ENCODE peak calls at places on chromosomes 6 and 20, in four cellular contexts. One of them, this sample, is unnamed.

GRCh38 chr6:47254906-47255305 is 54.8 kb downstream of the TNFRSF21 start:
- DNase-seq in progenitor cell of endocrine pancreas: no peak
- DNase-seq in psoas muscle: no peak
- DNase-seq in fibroblast of pulmonary artery: no peak
- DNase-seq in this sample: no peak

GRCh38 chr6:6080975-6081374 is 74.2 kb upstream of the NRN1 start:
- DNase-seq in psoas muscle: no peak
- DNase-seq in fibroblast of pulmonary artery: no peak
- DNase-seq in progenitor cell of endocrine pancreas: no peak
- DNase-seq in this sample: no peak

GRCh38 chr6:43377710-43378229 is 8.3 kb upstream of the ZNF318 start:
- DNase-seq in fibroblast of pulmonary artery: no peak
- DNase-seq in psoas muscle: no peak
- DNase-seq in progenitor cell of endocrine pancreas: no peak
- DNase-seq in this sample: no peak

GRCh38 chr20:31560900-31561598 is 44.0 kb upstream of the ID1 start:
- DNase-seq in progenitor cell of endocrine pancreas: no peak
- DNase-seq in fibroblast of pulmonary artery: peak
- DNase-seq in psoas muscle: peak
- DNase-seq in this sample: peak

GRCh38 chr6:74749211-74750142 is 456.4 kb downstream of the COL12A1 start:
- DNase-seq in progenitor cell of endocrine pancreas: no peak
- DNase-seq in fibroblast of pulmonary artery: peak
- DNase-seq in psoas muscle: no peak
- DNase-seq in this sample: peak

GRCh38 chr20:4896971-4897497 is 104.3 kb downstream of the SLC23A2 start:
- DNase-seq in psoas muscle: no peak
- DNase-seq in progenitor cell of endocrine pancreas: no peak
- DNase-seq in fibroblast of pulmonary artery: no peak
- DNase-seq in this sample: no peak

GRCh38 chr6:24228681-24229255 is 102.8 kb downstream of the NRSN1 start:
- DNase-seq in psoas muscle: no peak
- DNase-seq in fibroblast of pulmonary artery: peak
- DNase-seq in progenitor cell of endocrine pancreas: no peak
- DNase-seq in this sample: peak

GRCh38 chr6:153096031-153096430 is 35.1 kb downstream of the RGS17 start:
- DNase-seq in progenitor cell of endocrine pancreas: no peak
- DNase-seq in psoas muscle: no peak
- DNase-seq in fibroblast of pulmonary artery: no peak
- DNase-seq in this sample: peak

GRCh38 chr6:44629636-44630035 is 242.1 kb downstream of the CDC5L start:
- DNase-seq in fibroblast of pulmonary artery: no peak
- DNase-seq in psoas muscle: no peak
- DNase-seq in progenitor cell of endocrine pancreas: no peak
- DNase-seq in this sample: no peak

DNA sequence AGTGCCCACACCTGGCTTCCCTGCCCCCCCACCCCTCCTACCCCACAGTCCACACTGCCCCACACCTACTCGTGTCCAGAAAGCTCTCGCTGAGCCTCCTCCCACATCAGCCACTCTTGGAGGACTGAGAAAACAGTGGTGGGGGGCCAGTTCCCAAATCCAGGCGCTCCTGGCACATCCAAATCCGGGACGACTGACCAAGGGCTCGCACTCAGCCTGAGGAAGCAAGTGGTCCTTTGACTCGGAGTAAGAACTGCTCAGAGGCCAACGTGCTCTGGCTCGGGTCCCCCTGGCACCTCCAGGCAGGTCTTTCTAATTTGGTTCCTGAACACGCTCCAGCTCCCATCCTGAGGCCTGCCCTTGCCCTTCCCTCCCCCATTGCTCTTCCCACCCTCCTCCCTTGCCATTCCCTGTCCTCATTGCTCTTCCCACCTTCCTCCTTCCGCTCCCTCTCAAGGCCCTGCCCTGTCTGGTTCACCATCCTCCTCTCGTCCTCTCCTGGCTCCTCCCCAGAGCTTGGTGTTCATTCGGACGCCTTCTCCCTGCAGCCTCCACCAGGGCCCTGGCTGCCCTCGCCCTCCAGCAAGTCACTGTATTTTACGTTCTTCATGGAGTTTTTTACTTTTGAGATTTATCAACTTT is 83.6 kb downstream of the THBS2 start:
- DNase-seq in fibroblast of pulmonary artery: no peak
- DNase-seq in progenitor cell of endocrine pancreas: no peak
- DNase-seq in psoas muscle: no peak
- DNase-seq in this sample: no peak
- TF ChIP-seq CTCF in fibroblast of pulmonary artery: no peak
- TF ChIP-seq CTCF in progenitor cell of endocrine pancreas: no peak
- TF ChIP-seq CTCF in psoas muscle: no peak
- TF ChIP-seq CTCF in this sample: no peak

DNA sequence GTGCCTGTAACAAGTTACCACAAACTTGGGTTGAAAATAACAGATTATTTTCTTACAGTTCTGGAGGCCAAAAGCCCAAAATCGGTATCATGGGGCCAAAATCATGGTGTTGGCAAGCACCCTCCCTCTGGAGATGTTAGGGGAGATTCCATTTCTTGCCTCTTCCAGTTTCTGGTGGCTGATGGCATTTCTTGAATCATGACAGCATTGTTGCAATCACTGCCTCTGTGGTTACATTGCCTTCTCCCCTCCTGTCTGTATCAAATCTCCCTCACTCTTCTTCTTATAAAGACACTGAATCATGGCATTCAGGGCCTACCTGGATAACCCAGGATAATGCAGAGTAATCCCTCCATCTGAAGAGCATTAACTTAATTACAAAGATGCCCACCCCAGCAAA is 17.9 kb upstream of the TENT5A start:
- DNase-seq in progenitor cell of endocrine pancreas: no peak
- DNase-seq in psoas muscle: no peak
- DNase-seq in fibroblast of pulmonary artery: no peak
- DNase-seq in this sample: no peak
- TF ChIP-seq CTCF in progenitor cell of endocrine pancreas: no peak
- TF ChIP-seq CTCF in psoas muscle: no peak
- TF ChIP-seq CTCF in fibroblast of pulmonary artery: no peak
- TF ChIP-seq CTCF in this sample: no peak

GRCh38 chr6:72564231-72564630 is 57.6 kb upstream of the KCNQ5 start:
- DNase-seq in progenitor cell of endocrine pancreas: no peak
- DNase-seq in psoas muscle: no peak
- DNase-seq in fibroblast of pulmonary artery: no peak
- DNase-seq in this sample: no peak

GRCh38 chr6:72559067-72559466 is 62.8 kb upstream of the KCNQ5 start:
- DNase-seq in progenitor cell of endocrine pancreas: no peak
- DNase-seq in fibroblast of pulmonary artery: no peak
- DNase-seq in psoas muscle: no peak
- DNase-seq in this sample: no peak

GRCh38 chr6:72561629-72562028 is 60.2 kb upstream of the KCNQ5 start:
- DNase-seq in progenitor cell of endocrine pancreas: no peak
- DNase-seq in psoas muscle: no peak
- DNase-seq in fibroblast of pulmonary artery: no peak
- DNase-seq in this sample: no peak

GRCh38 chr6:72560721-72561593 is 60.9 kb upstream of the KCNQ5 start:
- DNase-seq in progenitor cell of endocrine pancreas: no peak
- DNase-seq in psoas muscle: no peak
- DNase-seq in fibroblast of pulmonary artery: peak
- DNase-seq in this sample: no peak
- TF ChIP-seq CTCF in progenitor cell of endocrine pancreas: peak
- TF ChIP-seq CTCF in psoas muscle: no peak
- TF ChIP-seq CTCF in fibroblast of pulmonary artery: peak
- TF ChIP-seq CTCF in this sample: no peak

GRCh38 chr6:131792091-131792496 is 15.7 kb upstream of the ENPP1 start:
- DNase-seq in progenitor cell of endocrine pancreas: no peak
- DNase-seq in psoas muscle: no peak
- DNase-seq in fibroblast of pulmonary artery: no peak
- DNase-seq in this sample: peak

GRCh38 chr6:131787079-131787478 is 20.7 kb upstream of the ENPP1 start:
- DNase-seq in psoas muscle: no peak
- DNase-seq in progenitor cell of endocrine pancreas: no peak
- DNase-seq in fibroblast of pulmonary artery: no peak
- DNase-seq in this sample: no peak

GRCh38 chr6:131789219-131789618 is 18.6 kb upstream of the ENPP1 start:
- DNase-seq in psoas muscle: no peak
- DNase-seq in progenitor cell of endocrine pancreas: no peak
- DNase-seq in fibroblast of pulmonary artery: no peak
- DNase-seq in this sample: no peak

GRCh38 chr6:131784561-131784960 is 23.3 kb upstream of the ENPP1 start:
- DNase-seq in psoas muscle: no peak
- DNase-seq in progenitor cell of endocrine pancreas: no peak
- DNase-seq in fibroblast of pulmonary artery: no peak
- DNase-seq in this sample: no peak

GRCh38 chr6:131787955-131788712 is 19.7 kb upstream of the ENPP1 start:
- DNase-seq in fibroblast of pulmonary artery: no peak
- DNase-seq in psoas muscle: peak
- DNase-seq in progenitor cell of endocrine pancreas: no peak
- DNase-seq in this sample: peak
- TF ChIP-seq CTCF in fibroblast of pulmonary artery: no peak
- TF ChIP-seq CTCF in psoas muscle: no peak
- TF ChIP-seq CTCF in progenitor cell of endocrine pancreas: no peak
- TF ChIP-seq CTCF in this sample: peak

GRCh38 chr20:47984437-47984836 is 199.2 kb upstream of the SULF2 start:
- DNase-seq in fibroblast of pulmonary artery: no peak
- DNase-seq in progenitor cell of endocrine pancreas: no peak
- DNase-seq in psoas muscle: no peak
- DNase-seq in this sample: no peak
- TF ChIP-seq CTCF in fibroblast of pulmonary artery: no peak
- TF ChIP-seq CTCF in progenitor cell of endocrine pancreas: no peak
- TF ChIP-seq CTCF in psoas muscle: no peak
- TF ChIP-seq CTCF in this sample: no peak

DNA sequence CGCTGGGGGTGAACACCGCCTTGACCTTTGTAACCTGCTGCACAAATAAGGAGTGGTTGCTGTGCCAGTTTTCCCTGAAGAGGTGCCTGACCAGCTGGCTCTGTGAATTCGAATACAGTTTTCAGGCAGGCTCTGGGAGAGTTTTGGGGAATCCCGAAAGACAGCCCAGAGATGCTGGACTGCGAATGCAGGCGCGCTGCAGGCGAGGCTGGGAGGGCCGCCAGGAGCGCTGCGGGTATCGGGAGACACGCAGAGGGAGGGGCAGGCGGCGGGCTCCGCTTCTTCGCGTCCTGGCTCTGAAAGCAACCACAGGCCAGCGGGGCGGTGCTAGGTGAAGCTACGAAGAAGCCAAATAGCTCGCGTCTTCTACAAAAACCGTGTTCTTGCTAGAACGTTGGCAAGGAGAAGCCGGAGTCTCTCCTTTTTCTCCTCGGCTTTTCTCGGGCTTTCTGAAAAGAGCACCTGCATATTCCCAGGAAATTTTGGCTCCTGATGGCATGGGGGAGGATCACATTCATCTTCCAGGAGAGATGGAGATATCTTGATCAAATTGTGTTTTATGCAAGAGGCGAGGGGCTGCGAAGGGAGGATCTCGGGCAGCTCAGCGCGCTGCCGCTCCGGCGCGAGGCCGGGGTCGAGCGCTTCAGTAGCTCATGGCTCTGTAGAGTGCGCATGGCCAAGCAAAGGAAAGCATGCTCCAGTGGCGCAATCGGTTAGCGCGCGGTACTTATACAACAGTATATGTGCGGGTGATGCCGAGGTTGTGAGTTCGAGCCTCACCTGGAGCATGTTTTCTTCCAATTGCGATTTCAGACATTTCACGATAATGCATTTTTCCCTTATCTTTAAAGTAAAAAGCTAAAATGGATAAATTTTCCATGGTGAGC is 158.1 kb upstream of the ZNF184 start:
- DNase-seq in fibroblast of pulmonary artery: peak
- DNase-seq in psoas muscle: no peak
- DNase-seq in progenitor cell of endocrine pancreas: peak
- DNase-seq in this sample: peak
- TF ChIP-seq CTCF in fibroblast of pulmonary artery: no peak
- TF ChIP-seq CTCF in psoas muscle: no peak
- TF ChIP-seq CTCF in progenitor cell of endocrine pancreas: peak
- TF ChIP-seq CTCF in this sample: no peak

GRCh38 chr20:61434361-61434781 is 182.3 kb downstream of the CDH4 start:
- DNase-seq in fibroblast of pulmonary artery: no peak
- DNase-seq in progenitor cell of endocrine pancreas: no peak
- DNase-seq in psoas muscle: no peak
- DNase-seq in this sample: no peak
- TF ChIP-seq CTCF in fibroblast of pulmonary artery: no peak
- TF ChIP-seq CTCF in progenitor cell of endocrine pancreas: no peak
- TF ChIP-seq CTCF in psoas muscle: no peak
- TF ChIP-seq CTCF in this sample: no peak

GRCh38 chr20:54207053-54207742 is 689 bp upstream of the PFDN4 start:
- DNase-seq in progenitor cell of endocrine pancreas: no peak
- DNase-seq in fibroblast of pulmonary artery: no peak
- DNase-seq in psoas muscle: no peak
- DNase-seq in this sample: no peak

GRCh38 chr20:54208492-54209044 is 681 bp downstream of the PFDN4 start:
- DNase-seq in progenitor cell of endocrine pancreas: no peak
- DNase-seq in psoas muscle: no peak
- DNase-seq in fibroblast of pulmonary artery: peak
- DNase-seq in this sample: peak

GRCh38 chr20:54207743-54208491 is at the start of gene PFDN4:
- DNase-seq in fibroblast of pulmonary artery: peak
- DNase-seq in psoas muscle: peak
- DNase-seq in progenitor cell of endocrine pancreas: peak
- DNase-seq in this sample: peak

GRCh38 chr20:54212226-54212625 is 4.3 kb downstream of the PFDN4 start:
- DNase-seq in psoas muscle: no peak
- DNase-seq in progenitor cell of endocrine pancreas: no peak
- DNase-seq in fibroblast of pulmonary artery: peak
- DNase-seq in this sample: peak

DNA sequence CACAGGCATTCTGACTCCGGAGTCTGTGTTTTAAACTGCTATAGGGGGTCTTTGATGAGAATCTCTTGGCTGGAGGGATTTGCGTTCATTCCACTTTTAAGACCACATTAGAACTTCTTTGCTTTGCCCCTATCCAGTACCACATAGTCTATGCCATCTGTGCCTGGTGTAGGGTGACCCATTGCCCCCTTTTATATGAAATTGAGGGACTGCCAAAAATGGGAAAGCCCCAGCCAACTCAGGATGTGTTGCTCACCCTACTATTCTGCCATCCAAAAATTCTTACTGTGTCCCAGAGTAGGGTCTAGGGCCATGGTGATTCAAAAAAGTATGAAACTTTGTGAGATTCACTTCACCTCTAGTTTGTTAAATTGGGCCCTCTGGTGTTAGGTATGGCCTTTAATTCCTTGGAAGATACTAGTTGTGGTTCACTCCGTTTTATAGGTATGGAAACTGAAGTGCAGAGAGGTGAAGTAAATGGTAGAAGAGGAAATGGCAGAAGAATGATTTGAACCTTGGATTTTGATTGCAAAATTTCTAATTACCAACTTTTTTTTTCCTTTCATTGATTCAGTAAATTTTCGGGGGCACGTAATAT is 1.4 kb downstream of the PFDN4 start:
- DNase-seq in progenitor cell of endocrine pancreas: no peak
- DNase-seq in psoas muscle: no peak
- DNase-seq in fibroblast of pulmonary artery: no peak
- DNase-seq in this sample: no peak
- TF ChIP-seq CTCF in progenitor cell of endocrine pancreas: no peak
- TF ChIP-seq CTCF in psoas muscle: no peak
- TF ChIP-seq CTCF in fibroblast of pulmonary artery: no peak
- TF ChIP-seq CTCF in this sample: no peak

This sample was measured in astrocyte.